ENCODE peak calls at places on chromosomes 2 and 18, in four cellular contexts. C is WTC11, E is K562, G is H1. H is an unnamed sample.

GRCh38 chr2:39499336-39499735 is 62.3 kb upstream of the MAP4K3 start:
- DNase-seq in C (no peak), E (no peak), G (no peak), H (no peak)

GRCh38 chr2:159381574-159381973 is 95.1 kb upstream of the WDSUB1 start:
- DNase-seq in C (no peak), E (no peak), G (no peak), H (no peak)

GRCh38 chr2:964567-964966 is 13.9 kb downstream of the SNTG2 start:
- DNase-seq in C (no peak), E (no peak), G (no peak), H (no peak)

GRCh38 chr2:229380101-229380625 is 109.1 kb upstream of the PID1 start:
- DNase-seq in C (no peak), E (no peak), G (no peak), H (no peak)

GRCh38 chr2:149427371-149427770 is 97.0 kb downstream of the LYPD6 start:
- DNase-seq in C (no peak), E (no peak), G (no peak), H (no peak)

GRCh38 chr2:105375001-105375561 is 23.8 kb downstream of the FHL2 start:
- DNase-seq in C (no peak), E (no peak), G (no peak), H (no peak)

GRCh38 chr18:74569401-74569800 is 28.3 kb upstream of the ZNF407 start:
- DNase-seq in C (no peak), E (no peak), G (no peak), H (no peak)

GRCh38 chr2:240560480-240561324 is 545 bp downstream of the DUSP28 start:
- DNase-seq in C (peak), E (peak), G (peak), H (peak)

GRCh38 chr2:641501-642430 is 35.4 kb downstream of the TMEM18 start:
- DNase-seq in C (no peak), E (no peak), G (no peak), H (no peak)

GRCh38 chr2:238771639-238772038 is 76.2 kb upstream of the TWIST2 start:
- DNase-seq in C (no peak), E (no peak), G (no peak), H (no peak)

GRCh38 chr2:98348066-98348561 is 1.9 kb downstream of the CNGA3 start:
- DNase-seq in C (peak), E (no peak), G (no peak), H (peak)

GRCh38 chr18:3479978-3480377 is 30.0 kb downstream of the TGIF1 start:
- DNase-seq in C (no peak), E (no peak), G (no peak), H (no peak)

GRCh38 chr18:14922965-14923565 is 175.1 kb downstream of the ANKRD30B start:
- DNase-seq in C (no peak), E (no peak), G (no peak), H (no peak)

GRCh38 chr18:13264986-13265900 is 46.7 kb downstream of the LDLRAD4 start:
- DNase-seq in C (no peak), E (no peak), G (no peak), H (no peak)

GRCh38 chr2:31170071-31170698 is 31.9 kb upstream of the GALNT14 start:
- DNase-seq in C (peak), E (peak), G (peak), H (peak)

GRCh38 chr18:13577091-13577697 is 149.2 kb downstream of the FAM210A start:
- DNase-seq in C (no peak), E (no peak), G (no peak), H (no peak)

GRCh38 chr2:166972002-166972401 is 83.7 kb downstream of the XIRP2 start:
- DNase-seq in C (no peak), E (no peak), G (no peak), H (no peak)

GRCh38 chr2:197972017-197972416 is 167.6 kb downstream of the PLCL1 start:
- DNase-seq in C (no peak), E (no peak), G (no peak), H (no peak)

GRCh38 chr18:45416168-45416567 is 199.1 kb upstream of the SLC14A2 start:
- DNase-seq in C (no peak), E (no peak), G (no peak), H (peak)

GRCh38 chr2:135885709-135886108 is 9.5 kb upstream of the MCM6 start:
- DNase-seq in C (no peak), E (no peak), G (no peak), H (no peak)

GRCh38 chr18:49250819-49251388 is 209.5 kb downstream of the DYM start:
- DNase-seq in C (no peak), E (peak), G (no peak), H (peak)

DNA sequence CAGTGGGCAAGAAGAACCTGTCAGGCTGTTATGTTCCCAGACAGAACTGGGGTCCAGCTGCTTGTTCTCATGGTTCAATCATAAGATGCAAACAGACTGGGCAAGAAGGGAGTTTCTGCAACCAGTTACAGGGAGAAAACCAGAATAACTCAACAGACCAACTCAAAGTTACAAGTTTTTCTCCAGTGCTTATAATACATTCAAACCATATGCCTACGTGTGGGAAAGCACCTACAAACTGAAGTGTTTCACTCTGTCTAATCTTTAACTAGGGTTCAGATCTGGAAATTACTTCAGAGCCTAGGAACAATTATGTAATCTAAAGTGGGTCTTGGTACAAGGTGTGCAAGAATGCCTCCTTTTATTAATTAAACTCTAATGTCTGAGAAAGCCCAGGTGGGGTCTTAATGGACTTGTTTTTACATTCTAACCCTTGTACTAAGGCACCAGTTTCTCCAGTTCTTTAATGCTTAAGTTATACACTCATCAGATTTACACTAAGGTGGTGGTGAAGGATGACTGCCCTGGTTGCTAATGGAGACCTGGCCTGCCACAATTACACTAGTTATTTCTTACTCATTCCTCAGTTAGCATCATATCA is 951.9 kb downstream of the TSN start:
- DNase-seq in C (no peak), E (no peak), G (no peak), H (no peak)
- TF ChIP-seq TEAD4 in C (no peak), E (no peak), G (no peak), H (no peak)

GRCh38 chr2:212845941-212846340 is 305.5 kb downstream of the IKZF2 start:
- DNase-seq in C (no peak), E (no peak), G (no peak), H (no peak)
- TF ChIP-seq TEAD4 in C (no peak), E (no peak), G (no peak), H (no peak)

GRCh38 chr18:10232062-10232461 is 222.4 kb upstream of the APCDD1 start:
- DNase-seq in C (no peak), E (no peak), G (no peak), H (no peak)
- TF ChIP-seq TEAD4 in C (no peak), E (no peak), G (no peak), H (no peak)

DNA sequence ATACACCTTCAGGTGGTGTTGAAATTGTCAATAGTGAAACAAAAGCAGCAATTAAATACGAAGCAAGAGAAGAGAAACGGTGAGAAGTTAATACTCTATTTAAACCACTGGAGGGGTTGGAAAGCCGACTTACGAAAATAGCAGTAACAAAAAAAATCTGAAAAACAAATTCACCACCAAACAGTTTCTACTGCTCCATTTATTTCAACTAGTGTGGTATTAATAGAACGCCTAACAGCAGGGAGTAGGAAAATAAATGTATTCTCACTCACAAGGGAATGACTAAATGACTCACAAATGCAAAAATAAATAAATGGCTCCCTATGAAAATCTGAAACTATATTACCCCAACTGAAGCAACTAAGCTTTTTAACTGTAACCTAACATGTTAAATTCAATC is 102.8 kb downstream of the CPO start:
- DNase-seq in C (no peak), E (no peak), G (no peak), H (no peak)
- TF ChIP-seq TEAD4 in C (no peak), E (no peak), G (no peak), H (no peak)

DNA sequence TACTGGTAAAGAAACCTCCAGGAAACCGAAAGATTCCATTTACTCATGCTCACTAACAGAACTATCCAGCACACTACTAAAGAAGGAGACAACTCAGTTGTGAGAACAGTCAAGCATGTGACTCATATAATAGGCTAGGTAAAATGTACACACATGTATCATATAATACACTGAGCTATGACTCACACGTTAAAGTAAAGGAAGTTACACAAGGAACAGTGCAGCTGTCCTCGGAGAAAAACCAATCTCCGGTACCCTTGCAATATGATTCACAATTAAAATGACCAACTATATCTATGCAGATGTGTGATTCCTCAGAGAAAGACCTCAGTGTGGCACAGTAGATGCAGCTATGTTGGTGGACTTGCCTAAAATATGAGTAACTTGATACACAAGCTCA is 76.6 kb downstream of the STRN start:
- DNase-seq in C (no peak), E (peak), G (no peak), H (no peak)
- TF ChIP-seq TEAD4 in C (no peak), E (no peak), G (no peak), H (peak)

GRCh38 chr18:24397131-24397693 is 412 bp downstream of the OSBPL1A start:
- DNase-seq in C (no peak), E (no peak), G (no peak), H (peak)
- TF ChIP-seq TEAD4 in C (no peak), E (no peak), G (no peak), H (no peak)

GRCh38 chr2:134232868-134233732 is 20.8 kb upstream of the MGAT5 start:
- DNase-seq in C (no peak), E (no peak), G (no peak), H (no peak)
- TF ChIP-seq TEAD4 in C (no peak), E (no peak), G (no peak), H (no peak)

GRCh38 chr2:129092871-129093385 is 774.3 kb upstream of the HS6ST1 start:
- DNase-seq in C (no peak), E (no peak), G (no peak), H (no peak)
- TF ChIP-seq TEAD4 in C (no peak), E (no peak), G (no peak), H (no peak)

H was measured in SK-N-SH.